ENCODE peak calls at places on chromosomes 5 and 9, in four cellular contexts. Y, W, R and Z are unnamed samples.

GRCh38 chr5:1805326-1805725 is 4.1 kb downstream of the NDUFS6 start:
- DNase-seq in W (no peak), R (no peak), Y (no peak), Z (no peak)

GRCh38 chr5:105407190-105407589 is 1844.6 kb upstream of the NUDT12 start:
- DNase-seq in Y (no peak), R (no peak), W (no peak), Z (no peak)

GRCh38 chr5:38831909-38832308 is 13.9 kb upstream of the OSMR start:
- DNase-seq in R (no peak), Y (no peak), W (no peak), Z (no peak)

GRCh38 chr5:78634634-78635033 is 13.9 kb downstream of the LHFPL2 start:
- DNase-seq in W (no peak), R (no peak), Y (no peak), Z (no peak)

GRCh38 chr5:83036991-83037390 is 40.2 kb downstream of the TMEM167A start:
- DNase-seq in Y (no peak), W (no peak), R (no peak), Z (no peak)

GRCh38 chr5:88741964-88742363 is 141.0 kb downstream of the MEF2C start:
- DNase-seq in R (no peak), W (no peak), Y (no peak), Z (no peak)

GRCh38 chr5:43620944-43621505 is 18.0 kb downstream of the NNT start:
- DNase-seq in W (no peak), R (no peak), Y (no peak), Z (no peak)

GRCh38 chr5:137565450-137565849 is 66.3 kb upstream of the SPOCK1 start:
- DNase-seq in Y (no peak), W (no peak), R (no peak), Z (no peak)

GRCh38 chr5:102971693-102972293 is 148.1 kb downstream of the GIN1 start:
- DNase-seq in R (no peak), W (no peak), Y (no peak), Z (no peak)

GRCh38 chr9:36632892-36633291 is 60.2 kb downstream of the MELK start:
- DNase-seq in R (no peak), Y (no peak), W (no peak), Z (no peak)

GRCh38 chr5:107557051-107557658 is 113.6 kb downstream of the EFNA5 start:
- DNase-seq in W (no peak), Y (no peak), R (peak), Z (peak)

GRCh38 chr5:16866795-16867584 is 69.1 kb downstream of the MYO10 start:
- DNase-seq in R (peak), Y (no peak), W (no peak), Z (peak)

GRCh38 chr9:129919836-129920235 is 84.6 kb downstream of the USP20 start:
- DNase-seq in R (no peak), Y (no peak), W (no peak), Z (no peak)

GRCh38 chr9:26685857-26686256 is 206.7 kb downstream of the CAAP1 start:
- DNase-seq in R (no peak), Y (no peak), W (no peak), Z (no peak)

GRCh38 chr9:126743046-126743445 is 61.8 kb upstream of the ZBTB43 start:
- DNase-seq in W (no peak), R (no peak), Y (no peak), Z (no peak)

GRCh38 chr5:67315082-67315801 is 118.6 kb upstream of the CD180 start:
- DNase-seq in Y (no peak), W (peak), R (no peak), Z (no peak)

GRCh38 chr5:102231693-102232619 is 64.1 kb downstream of the SLCO4C1 start:
- DNase-seq in W (no peak), Y (no peak), R (no peak), Z (no peak)

GRCh38 chr5:96780626-96781025 is 27.1 kb downstream of the ERAP1 start:
- DNase-seq in R (no peak), Y (no peak), W (no peak), Z (no peak)

GRCh38 chr5:7146886-7147285 is 249.1 kb upstream of the ADCY2 start:
- DNase-seq in Y (no peak), W (no peak), R (no peak), Z (no peak)

GRCh38 chr9:85430659-85431370 is 310.9 kb downstream of the AGTPBP1 start:
- DNase-seq in W (no peak), R (no peak), Y (no peak), Z (no peak)

GRCh38 chr5:3596261-3596825 is 711 bp downstream of the IRX1 start:
- DNase-seq in Y (no peak), R (peak), W (no peak), Z (peak)

GRCh38 chr5:92956886-92957285 is 624.1 kb downstream of the NR2F1-AS1 start:
- DNase-seq in R (no peak), W (no peak), Y (no peak), Z (no peak)

GRCh38 chr9:125260564-125260963 is 1.1 kb upstream of the GAPVD1 start:
- DNase-seq in W (no peak), Y (no peak), R (no peak), Z (no peak)

GRCh38 chr5:56498759-56499395 is 265.7 kb upstream of the ANKRD55 start:
- DNase-seq in W (no peak), R (no peak), Y (no peak), Z (no peak)

GRCh38 chr5:180463916-180464602 is 30.1 kb upstream of the CNOT6 start:
- DNase-seq in Y (no peak), R (no peak), W (no peak), Z (no peak)

GRCh38 chr9:126708178-126708577 is 94.5 kb downstream of the LMX1B start:
- DNase-seq in W (no peak), Y (no peak), R (peak), Z (no peak)

GRCh38 chr5:42579320-42579719 is 156.1 kb downstream of the GHR start:
- DNase-seq in R (no peak), Y (no peak), W (no peak), Z (no peak)

GRCh38 chr9:99905833-99906402 is 536 bp upstream of the STX17 start:
- DNase-seq in W (no peak), R (no peak), Y (no peak), Z (no peak)

GRCh38 chr5:125277494-125278154 is 531.2 kb upstream of the ZNF608 start:
- DNase-seq in Y (no peak), R (no peak), W (no peak), Z (no peak)

GRCh38 chr5:52481216-52481615 is 306.5 kb upstream of the ITGA1 start:
- DNase-seq in Y (no peak), W (no peak), R (no peak), Z (no peak)

GRCh38 chr9:126420643-126421564 is 94.3 kb downstream of the MVB12B start:
- DNase-seq in W (no peak), R (no peak), Y (no peak), Z (no peak)

GRCh38 chr5:156120777-156121176 is 206.2 kb upstream of the SGCD start:
- DNase-seq in R (no peak), Y (no peak), W (no peak), Z (no peak)

GRCh38 chr5:136686192-136686872 is 321.0 kb upstream of the TRPC7 start:
- DNase-seq in Y (no peak), W (no peak), R (no peak), Z (no peak)

DNA sequence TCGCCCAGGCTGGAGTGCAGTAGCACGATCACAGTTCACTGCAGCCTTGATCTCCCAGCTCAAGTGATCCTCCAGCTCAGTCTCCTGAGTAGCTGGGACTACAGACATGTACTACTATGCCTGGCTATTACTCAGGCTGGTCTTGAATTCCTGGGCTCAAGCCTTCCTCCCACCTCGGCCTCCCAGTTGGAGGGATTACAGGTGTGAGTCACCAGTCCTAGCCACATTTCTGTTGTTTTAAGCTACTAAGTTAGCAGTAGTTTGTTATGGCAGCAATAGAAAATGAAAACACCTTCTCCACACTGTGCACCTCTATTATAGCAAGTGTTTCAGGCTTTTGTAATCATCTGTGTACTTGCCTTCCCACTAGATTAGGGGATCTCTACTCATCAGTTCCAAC is 588.9 kb upstream of the TLE4 start:
- DNase-seq in R (no peak), Y (no peak), W (no peak), Z (no peak)
- TF ChIP-seq CTCF in R (no peak), Y (no peak), W (no peak), Z (no peak)

DNA sequence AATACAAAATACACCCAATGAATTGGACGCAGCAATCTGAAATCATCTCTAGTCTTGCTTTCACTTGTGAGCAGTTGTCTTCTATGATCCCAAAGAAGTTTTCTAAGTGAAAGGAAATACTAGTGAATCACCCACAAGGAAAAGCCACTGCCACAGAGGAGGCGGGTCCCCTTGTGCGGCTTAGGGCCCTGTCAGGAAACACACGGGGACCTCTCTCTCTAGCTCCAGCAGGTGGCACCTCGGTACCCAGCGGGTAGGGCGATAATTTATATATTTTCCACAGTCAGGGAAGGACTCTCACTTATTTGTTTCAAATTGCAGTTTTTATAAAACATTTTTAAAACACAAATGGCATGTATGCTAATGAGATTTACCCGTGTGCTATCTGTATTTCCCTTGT is 417.1 kb downstream of the KDM4C start:
- DNase-seq in R (no peak), Y (no peak), W (no peak), Z (no peak)
- TF ChIP-seq CTCF in R (no peak), Y (no peak), W (no peak), Z (no peak)

GRCh38 chr9:113796651-113797426 is 79.3 kb upstream of the ZNF618 start:
- DNase-seq in R (peak), W (no peak), Y (no peak), Z (no peak)
- TF ChIP-seq CTCF in R (no peak), W (no peak), Y (no peak), Z (peak)

GRCh38 chr5:128083811-128084227 is 253 bp downstream of the SLC12A2 start:
- DNase-seq in W (peak), R (peak), Y (no peak), Z (no peak)
- TF ChIP-seq CTCF in W (peak), R (peak), Y (no peak), Z (peak)

GRCh38 chr9:105661011-105661410 is 1.2 kb upstream of the TAL2 start:
- DNase-seq in W (no peak), Y (no peak), R (no peak), Z (no peak)

GRCh38 chr9:105651806-105652205 is 10.5 kb upstream of the TAL2 start:
- DNase-seq in W (no peak), Y (no peak), R (no peak), Z (no peak)

GRCh38 chr9:105658351-105658750 is 3.9 kb upstream of the TAL2 start:
- DNase-seq in R (no peak), Y (no peak), W (no peak), Z (no peak)

GRCh38 chr9:105656131-105656921 is 5.9 kb upstream of the TAL2 start:
- DNase-seq in W (no peak), Y (peak), R (no peak), Z (peak)
- TF ChIP-seq CTCF in W (no peak), Y (no peak), R (peak), Z (no peak)

DNA sequence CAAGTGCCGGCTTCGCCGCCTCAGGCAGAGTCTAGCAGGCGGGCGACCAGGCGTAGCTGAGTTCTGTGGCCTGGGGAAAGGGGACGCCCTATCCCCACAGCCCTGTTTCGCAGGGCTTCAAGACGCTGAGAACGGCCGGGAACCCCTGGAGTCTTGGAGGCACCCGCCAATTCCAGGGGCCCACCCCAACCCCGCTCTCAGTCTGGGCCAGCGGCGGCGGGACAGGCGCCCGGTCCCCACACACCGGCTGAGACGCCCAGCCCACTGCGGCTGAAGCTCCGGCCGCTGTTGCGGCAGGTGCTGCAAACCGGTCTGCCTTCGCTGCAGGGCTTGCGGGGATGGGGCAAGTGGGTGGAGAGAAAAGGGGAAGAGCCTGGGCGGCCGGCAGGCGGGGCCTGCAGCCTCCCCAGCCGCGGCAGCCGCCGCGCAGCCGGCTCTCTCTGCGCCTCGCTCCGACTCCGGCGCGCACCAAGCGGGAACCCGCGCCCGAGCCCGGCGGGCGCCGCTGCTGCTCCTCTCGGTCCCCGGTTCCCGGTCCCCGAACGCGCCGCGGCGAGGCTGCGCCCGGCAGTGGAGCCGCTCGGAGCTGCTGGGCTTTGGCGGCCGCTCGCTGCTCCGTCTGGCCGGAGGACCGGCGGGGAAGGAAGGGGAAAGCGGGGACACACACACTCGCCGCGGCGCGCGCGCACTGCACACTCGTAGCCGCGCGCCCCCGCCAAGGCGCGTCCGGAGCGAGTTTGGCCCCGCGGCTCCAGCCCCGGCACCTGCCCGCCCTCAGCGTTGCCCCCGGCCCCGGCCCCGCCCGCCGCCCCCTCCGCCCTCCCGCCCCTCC is at the start of gene PIP5K1B:
- DNase-seq in W (no peak), R (no peak), Y (peak), Z (peak)
- TF ChIP-seq CTCF in W (no peak), R (no peak), Y (no peak), Z (no peak)

GRCh38 chr5:72394688-72395087 is 74.5 kb downstream of the PTCD2 start:
- DNase-seq in W (no peak), Y (no peak), R (no peak), Z (no peak)
- TF ChIP-seq CTCF in W (no peak), Y (no peak), R (peak), Z (no peak)

GRCh38 chr9:97804059-97804365 is 49.0 kb upstream of the FOXE1 start:
- DNase-seq in Y (no peak), W (no peak), R (peak), Z (no peak)

GRCh38 chr9:97803167-97804058 is 49.6 kb upstream of the FOXE1 start:
- DNase-seq in R (no peak), W (no peak), Y (peak), Z (peak)

GRCh38 chr9:97806721-97807120 is 46.3 kb upstream of the FOXE1 start:
- DNase-seq in R (no peak), Y (no peak), W (no peak), Z (no peak)

GRCh38 chr9:97801180-97801579 is 51.8 kb upstream of the FOXE1 start:
- DNase-seq in R (no peak), W (no peak), Y (no peak), Z (no peak)

DNA sequence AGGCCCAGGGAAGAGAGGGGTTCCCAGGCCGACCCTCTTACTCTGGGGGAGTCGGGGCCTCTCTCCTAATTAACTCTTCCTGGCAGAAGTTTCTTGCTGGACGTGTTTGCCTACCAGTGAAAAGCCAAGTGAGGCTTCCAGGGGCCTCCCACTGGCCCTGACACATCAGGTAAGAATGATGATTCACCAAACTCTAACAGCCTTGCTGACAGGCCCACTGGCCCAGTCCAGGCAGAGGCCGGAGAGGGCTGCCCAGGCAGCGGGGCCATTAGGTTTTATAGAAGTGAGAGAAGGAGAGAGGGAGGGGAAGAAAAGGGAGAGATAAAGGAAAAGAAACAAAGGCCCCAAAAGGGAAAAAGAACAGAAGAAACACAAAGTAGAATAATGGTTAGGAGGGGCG is 50.8 kb upstream of the FOXE1 start:
- DNase-seq in W (no peak), R (no peak), Y (no peak), Z (no peak)
- TF ChIP-seq CTCF in W (no peak), R (no peak), Y (no peak), Z (no peak)

GRCh38 chr9:20636883-20637440 is 14.7 kb upstream of the MLLT3 start:
- DNase-seq in R (no peak), Y (no peak), W (no peak), Z (no peak)
- TF ChIP-seq CTCF in R (no peak), Y (no peak), W (no peak), Z (no peak)